ENCODE peak calls at places on chromosome 1, in ten cellular contexts. D, R, C, V, Y, W, G, Z, H and K are unnamed samples.

GRCh38 chr1:76593614-76594013 is 273.7 kb upstream of the ST6GALNAC5 start:
- DNase-seq in D (no peak), R (no peak), C (no peak), V (no peak), Y (no peak), W (no peak), G (no peak), Z (no peak), H (no peak), K (no peak)

GRCh38 chr1:152777510-152778137 is 2.7 kb downstream of the LCE1F start:
- DNase-seq in D (no peak), R (no peak), C (no peak), V (no peak), Y (peak; percentile 16), W (no peak), G (no peak), Z (no peak), H (no peak), K (peak; percentile 70)

GRCh38 chr1:2353907-2354438 is 37.4 kb downstream of the MORN1 start:
- DNase-seq in D (no peak), R (no peak), C (no peak), V (no peak), Y (no peak), W (no peak), G (no peak), Z (no peak), H (no peak), K (peak; percentile 91)

GRCh38 chr1:22442212-22442894 is 9.3 kb upstream of the ZBTB40 start:
- DNase-seq in D (no peak), R (no peak), C (no peak), V (no peak), Y (no peak), W (no peak), G (no peak), Z (no peak), H (no peak), K (no peak)

GRCh38 chr1:190949932-190950331 is 472.3 kb upstream of the BRINP3 start:
- DNase-seq in D (no peak), R (no peak), C (no peak), V (no peak), Y (no peak), W (no peak), G (no peak), Z (no peak), H (no peak), K (no peak)

GRCh38 chr1:232589809-232590741 is 39.9 kb downstream of the SIPA1L2 start:
- DNase-seq in D (no peak), R (no peak), C (no peak), V (no peak), Y (peak; percentile 14), W (no peak), G (no peak), Z (no peak), H (no peak), K (no peak)

GRCh38 chr1:184212649-184213314 is 161.3 kb downstream of the TSEN15 start:
- DNase-seq in D (no peak), R (no peak), C (no peak), V (no peak), Y (peak; percentile 66), W (peak; percentile 88), G (no peak), Z (no peak), H (no peak), K (no peak)

GRCh38 chr1:184300446-184300845 is 86.4 kb upstream of the C1orf21 start:
- DNase-seq in D (no peak), R (no peak), C (no peak), V (no peak), Y (no peak), W (peak; percentile 76), G (no peak), Z (no peak), H (no peak), K (no peak)

GRCh38 chr1:5856246-5856815 is 135.9 kb downstream of the NPHP4 start:
- DNase-seq in D (no peak), R (no peak), C (no peak), V (no peak), Y (no peak), W (peak; percentile 38), G (no peak), Z (no peak), H (no peak), K (no peak)

GRCh38 chr1:46043491-46044017 is 88.9 kb downstream of the PIK3R3 start:
- DNase-seq in D (no peak), R (peak; percentile 41), C (no peak), V (no peak), Y (no peak), W (no peak), G (no peak), Z (no peak), H (no peak), K (no peak)

GRCh38 chr1:36142121-36142520 is 7.2 kb downstream of the TRAPPC3 start:
- DNase-seq in D (no peak), R (no peak), C (no peak), V (no peak), Y (no peak), W (no peak), G (no peak), Z (no peak), H (no peak), K (no peak)